ENCODE peak calls at places on chromosome 21, in four cellular contexts. A is kidney, G is heart left ventricle, F is ascending aorta. R is an unnamed sample.

GRCh38 chr21:37855568-37856391 is 60.5 kb downstream of the KCNJ6 start:
- DNase-seq in A (no peak), G (no peak), F (no peak), R (no peak)

GRCh38 chr21:15063081-15063820 is 1.5 kb downstream of the NRIP1 start:
- DNase-seq in A (no peak), G (no peak), F (no peak), R (no peak)

GRCh38 chr21:27454234-27454633 is 487.3 kb upstream of the ADAMTS5 start:
- DNase-seq in A (no peak), G (no peak), F (no peak), R (no peak)

GRCh38 chr21:39313042-39313456 is 383 bp downstream of the BRWD1 start:
- DNase-seq in A (peak), G (peak), F (peak), R (peak)

GRCh38 chr21:37469441-37469840 is 102.9 kb downstream of the DYRK1A start:
- DNase-seq in A (no peak), G (no peak), F (no peak), R (no peak)

GRCh38 chr21:40507978-40508377 is 339.0 kb downstream of the DSCAM start:
- DNase-seq in A (no peak), G (no peak), F (no peak), R (no peak)

GRCh38 chr21:39014751-39015150 is 168.5 kb downstream of the PSMG1 start:
- DNase-seq in A (no peak), G (no peak), F (no peak), R (no peak)

GRCh38 chr21:31397939-31398338 is 53.9 kb upstream of the TIAM1 start:
- DNase-seq in A (no peak), G (no peak), F (no peak), R (no peak)

GRCh38 chr21:25903599-25903998 is 168.8 kb downstream of the GABPA start:
- DNase-seq in A (no peak), G (no peak), F (no peak), R (no peak)

GRCh38 chr21:36773111-36773510 is 74.2 kb downstream of the SIM2 start:
- DNase-seq in A (peak), G (peak), F (peak), R (peak)

GRCh38 chr21:15015622-15016471 is 49.0 kb downstream of the NRIP1 start:
- DNase-seq in A (no peak), G (no peak), F (no peak), R (no peak)

GRCh38 chr21:36384885-36385232 is 333 bp upstream of the CHAF1B start:
- DNase-seq in A (no peak), G (no peak), F (no peak), R (no peak)

GRCh38 chr21:38504056-38504455 is 5.8 kb upstream of the ERG start:
- DNase-seq in A (no peak), G (no peak), F (no peak), R (no peak)

GRCh38 chr21:27372381-27372780 is 405.5 kb upstream of the ADAMTS5 start:
- DNase-seq in A (no peak), G (no peak), F (no peak), R (no peak)

GRCh38 chr21:15895142-15896106 is 165.6 kb downstream of the USP25 start:
- DNase-seq in A (no peak), G (no peak), F (no peak), R (no peak)

GRCh38 chr21:23968722-23969647 is 1638.3 kb downstream of the MRPL39 start:
- DNase-seq in A (no peak), G (no peak), F (no peak), R (no peak)

GRCh38 chr21:36813071-36813470 is 114.2 kb downstream of the SIM2 start:
- DNase-seq in A (no peak), G (no peak), F (no peak), R (no peak)

GRCh38 chr21:36734367-36735200 is 35.7 kb downstream of the SIM2 start:
- DNase-seq in A (no peak), G (no peak), F (no peak), R (no peak)

GRCh38 chr21:36839123-36839522 is 127.3 kb downstream of the HLCS start:
- DNase-seq in A (no peak), G (no peak), F (no peak), R (no peak)

GRCh38 chr21:40853956-40854688 is 7.2 kb upstream of the DSCAM start:
- DNase-seq in A (no peak), G (no peak), F (no peak), R (no peak)

GRCh38 chr21:33557447-33557846 is 14.6 kb downstream of the SON start:
- DNase-seq in A (no peak), G (no peak), F (no peak), R (no peak)

GRCh38 chr21:14901482-14901958 is 163.3 kb downstream of the NRIP1 start:
- DNase-seq in A (no peak), G (no peak), F (no peak), R (no peak)

GRCh38 chr21:36699546-36700294 is 805 bp downstream of the SIM2 start:
- DNase-seq in A (no peak), G (no peak), F (no peak), R (no peak)

GRCh38 chr21:37266515-37267221 is 466 bp downstream of the VPS26C start:
- DNase-seq in A (peak), G (peak), F (no peak), R (no peak)

GRCh38 chr21:27146268-27146667 is 179.4 kb upstream of the ADAMTS5 start:
- DNase-seq in A (no peak), G (no peak), F (no peak), R (no peak)

GRCh38 chr21:37675202-37675801 is 241.0 kb downstream of the KCNJ6 start:
- DNase-seq in A (peak), G (peak), F (peak), R (peak)

GRCh38 chr21:24225432-24225831 is 1381.8 kb downstream of the MRPL39 start:
- DNase-seq in A (no peak), G (no peak), F (no peak), R (no peak)

DNA sequence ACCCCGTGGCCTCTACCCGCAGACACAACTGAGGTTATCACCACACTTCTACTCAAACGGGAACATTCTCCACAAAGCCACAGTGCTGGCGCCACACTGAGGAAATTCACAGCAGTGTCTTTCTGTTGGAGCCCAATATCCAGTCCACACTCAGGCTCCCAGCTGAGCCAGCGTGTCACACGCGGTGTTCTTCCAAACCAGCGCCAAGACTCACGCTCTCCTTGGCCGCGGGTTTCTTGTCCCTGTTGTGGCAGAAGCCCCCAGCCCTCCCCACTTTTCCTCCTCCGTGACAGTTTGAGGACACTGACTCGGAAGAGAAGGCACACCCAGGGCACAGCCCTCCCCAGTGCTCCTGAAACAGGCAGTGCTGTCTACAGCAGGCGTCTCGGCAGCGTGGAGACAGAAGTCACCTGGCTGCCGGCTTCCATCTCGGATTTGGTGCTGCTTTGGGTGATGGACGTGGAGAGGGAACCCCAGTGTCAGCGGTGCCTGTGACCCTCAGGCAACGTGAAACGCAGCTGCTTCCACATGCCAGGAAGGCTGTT is 35.4 kb upstream of the AGPAT3 start:
- DNase-seq in A (no peak), G (no peak), F (no peak), R (no peak)
- TF ChIP-seq CTCF in A (no peak), G (no peak), F (no peak), R (no peak)

GRCh38 chr21:35136586-35137254 is 87.6 kb upstream of the RUNX1 start:
- DNase-seq in A (no peak), G (no peak), F (no peak), R (no peak)
- H3K27ac ChIP-seq in A (no peak), G (no peak), F (no peak), R (no peak)

GRCh38 chr21:29581393-29581792 is 282.7 kb downstream of the BACH1 start:
- DNase-seq in A (no peak), G (no peak), F (no peak), R (no peak)

GRCh38 chr21:29580886-29581285 is 282.2 kb downstream of the BACH1 start:
- DNase-seq in A (no peak), G (no peak), F (no peak), R (no peak)

GRCh38 chr21:29586696-29587095 is 288.0 kb downstream of the BACH1 start:
- DNase-seq in A (no peak), G (no peak), F (no peak), R (no peak)

GRCh38 chr21:29585462-29585861 is 286.7 kb downstream of the BACH1 start:
- DNase-seq in A (no peak), G (no peak), F (no peak), R (no peak)
- TF ChIP-seq CTCF in A (no peak), G (no peak), F (no peak), R (no peak)

GRCh38 chr21:41871302-41872030 is 7.7 kb downstream of the PRDM15 start:
- DNase-seq in A (no peak), G (no peak), F (no peak), R (no peak)
- H3K27ac ChIP-seq in A (no peak), G (no peak), F (no peak), R (no peak)

DNA sequence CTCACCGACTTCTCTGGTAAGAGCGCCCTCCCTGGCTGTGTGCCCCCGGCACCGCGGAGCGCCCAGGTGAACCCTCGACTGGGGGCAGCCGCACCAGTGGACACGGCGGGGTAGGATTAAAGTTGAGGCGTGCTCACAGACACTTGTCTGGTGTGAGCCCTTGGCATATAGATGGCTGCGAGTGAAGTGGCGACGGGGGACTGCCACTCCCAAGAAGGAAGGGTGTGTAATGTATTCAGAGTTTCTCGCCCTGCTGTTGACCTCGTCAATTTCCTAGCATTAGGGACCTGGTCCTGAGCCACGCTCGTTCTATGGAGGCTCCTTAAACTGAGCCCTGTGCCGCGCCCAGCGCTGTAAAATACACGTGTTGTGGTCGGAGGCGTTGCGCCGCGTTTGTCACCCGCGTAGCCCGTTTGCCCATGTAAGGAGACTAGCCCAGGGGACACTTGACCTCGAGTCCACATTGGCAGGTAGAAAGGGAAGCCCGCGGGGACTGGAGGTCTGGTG is 545 bp downstream of the EVA1C start:
- DNase-seq in A (peak), G (peak), F (peak), R (peak)
- TF ChIP-seq CTCF in A (no peak), G (no peak), F (no peak), R (no peak)

GRCh38 chr21:45622416-45623097 is 21.0 kb upstream of the PCBP3 start:
- DNase-seq in A (no peak), G (no peak), F (peak), R (no peak)
- H3K27ac ChIP-seq in A (no peak), G (no peak), F (no peak), R (no peak)

R was measured in uterus.